ENCODE peak calls at places on chromosomes 5 and 9, in nine cellular contexts. One of them, this sample, is unnamed.

GRCh38 chr5:96826071-96826470 is 18.3 kb upstream of the ERAP1 start:
- DNase-seq in activated effector memory CD4-positive, alpha-beta T cell treated with Interleukin-2 at 50 U/mL for 16 hours: no peak
- DNase-seq in nephron progenitor cell: no peak
- DNase-seq in frontal cortex: no peak
- DNase-seq in activated T-cell treated with anti-CD3 and anti-CD28 coated beads for 1 hour: no peak
- DNase-seq in endodermal cell: no peak
- DNase-seq in lower lobe of right lung: no peak
- DNase-seq in head of caudate nucleus: no peak
- DNase-seq in renal cortical epithelial cell: no peak
- DNase-seq in this sample: no peak

GRCh38 chr5:71663166-71663565 is 55.9 kb upstream of the CARTPT start:
- DNase-seq in activated effector memory CD4-positive, alpha-beta T cell treated with Interleukin-2 at 50 U/mL for 16 hours: no peak
- DNase-seq in nephron progenitor cell: no peak
- DNase-seq in frontal cortex: no peak
- DNase-seq in activated T-cell treated with anti-CD3 and anti-CD28 coated beads for 1 hour: no peak
- DNase-seq in endodermal cell: no peak
- DNase-seq in lower lobe of right lung: no peak
- DNase-seq in head of caudate nucleus: no peak
- DNase-seq in renal cortical epithelial cell: peak
- DNase-seq in this sample: no peak

GRCh38 chr5:6493681-6494454 is 45.2 kb downstream of the UBE2QL1 start:
- DNase-seq in activated effector memory CD4-positive, alpha-beta T cell treated with Interleukin-2 at 50 U/mL for 16 hours: no peak
- DNase-seq in nephron progenitor cell: no peak
- DNase-seq in frontal cortex: no peak
- DNase-seq in activated T-cell treated with anti-CD3 and anti-CD28 coated beads for 1 hour: no peak
- DNase-seq in endodermal cell: no peak
- DNase-seq in lower lobe of right lung: no peak
- DNase-seq in head of caudate nucleus: no peak
- DNase-seq in renal cortical epithelial cell: no peak
- DNase-seq in this sample: no peak

GRCh38 chr9:124259273-124260078 is 1.7 kb downstream of the NEK6 start:
- DNase-seq in activated effector memory CD4-positive, alpha-beta T cell treated with Interleukin-2 at 50 U/mL for 16 hours: no peak
- DNase-seq in nephron progenitor cell: no peak
- DNase-seq in frontal cortex: peak
- DNase-seq in activated T-cell treated with anti-CD3 and anti-CD28 coated beads for 1 hour: no peak
- DNase-seq in endodermal cell: no peak
- DNase-seq in lower lobe of right lung: peak
- DNase-seq in head of caudate nucleus: peak
- DNase-seq in renal cortical epithelial cell: peak
- DNase-seq in this sample: peak

GRCh38 chr5:67268233-67269011 is 71.8 kb upstream of the CD180 start:
- DNase-seq in activated effector memory CD4-positive, alpha-beta T cell treated with Interleukin-2 at 50 U/mL for 16 hours: no peak
- DNase-seq in nephron progenitor cell: peak
- DNase-seq in frontal cortex: peak
- DNase-seq in activated T-cell treated with anti-CD3 and anti-CD28 coated beads for 1 hour: no peak
- DNase-seq in endodermal cell: no peak
- DNase-seq in lower lobe of right lung: no peak
- DNase-seq in head of caudate nucleus: peak
- DNase-seq in renal cortical epithelial cell: peak
- DNase-seq in this sample: no peak

GRCh38 chr5:179310439-179311090 is 34.7 kb downstream of the ADAMTS2 start:
- DNase-seq in activated effector memory CD4-positive, alpha-beta T cell treated with Interleukin-2 at 50 U/mL for 16 hours: no peak
- DNase-seq in nephron progenitor cell: no peak
- DNase-seq in frontal cortex: no peak
- DNase-seq in activated T-cell treated with anti-CD3 and anti-CD28 coated beads for 1 hour: no peak
- DNase-seq in endodermal cell: no peak
- DNase-seq in lower lobe of right lung: no peak
- DNase-seq in head of caudate nucleus: no peak
- DNase-seq in renal cortical epithelial cell: no peak
- DNase-seq in this sample: no peak

GRCh38 chr5:112929336-112930081 is 7.5 kb upstream of the REEP5 start:
- DNase-seq in activated effector memory CD4-positive, alpha-beta T cell treated with Interleukin-2 at 50 U/mL for 16 hours: no peak
- DNase-seq in nephron progenitor cell: no peak
- DNase-seq in frontal cortex: no peak
- DNase-seq in activated T-cell treated with anti-CD3 and anti-CD28 coated beads for 1 hour: no peak
- DNase-seq in endodermal cell: no peak
- DNase-seq in lower lobe of right lung: no peak
- DNase-seq in head of caudate nucleus: no peak
- DNase-seq in renal cortical epithelial cell: no peak
- DNase-seq in this sample: peak

GRCh38 chr5:33565304-33565703 is 124.5 kb downstream of the TARS1 start:
- DNase-seq in activated effector memory CD4-positive, alpha-beta T cell treated with Interleukin-2 at 50 U/mL for 16 hours: no peak
- DNase-seq in nephron progenitor cell: no peak
- DNase-seq in frontal cortex: no peak
- DNase-seq in activated T-cell treated with anti-CD3 and anti-CD28 coated beads for 1 hour: no peak
- DNase-seq in endodermal cell: no peak
- DNase-seq in lower lobe of right lung: no peak
- DNase-seq in head of caudate nucleus: peak
- DNase-seq in renal cortical epithelial cell: no peak
- DNase-seq in this sample: no peak

GRCh38 chr5:96834016-96834415 is 26.3 kb upstream of the ERAP1 start:
- DNase-seq in activated effector memory CD4-positive, alpha-beta T cell treated with Interleukin-2 at 50 U/mL for 16 hours: no peak
- DNase-seq in nephron progenitor cell: no peak
- DNase-seq in frontal cortex: no peak
- DNase-seq in activated T-cell treated with anti-CD3 and anti-CD28 coated beads for 1 hour: no peak
- DNase-seq in endodermal cell: no peak
- DNase-seq in lower lobe of right lung: no peak
- DNase-seq in head of caudate nucleus: no peak
- DNase-seq in renal cortical epithelial cell: no peak
- DNase-seq in this sample: no peak

GRCh38 chr9:136484153-136485048 is 1.6 kb upstream of the SEC16A start:
- DNase-seq in activated effector memory CD4-positive, alpha-beta T cell treated with Interleukin-2 at 50 U/mL for 16 hours: no peak
- DNase-seq in nephron progenitor cell: peak
- DNase-seq in frontal cortex: no peak
- DNase-seq in activated T-cell treated with anti-CD3 and anti-CD28 coated beads for 1 hour: no peak
- DNase-seq in endodermal cell: no peak
- DNase-seq in lower lobe of right lung: peak
- DNase-seq in head of caudate nucleus: no peak
- DNase-seq in renal cortical epithelial cell: peak
- DNase-seq in this sample: no peak

GRCh38 chr9:89481161-89481915 is 16.6 kb downstream of the SEMA4D start:
- DNase-seq in activated effector memory CD4-positive, alpha-beta T cell treated with Interleukin-2 at 50 U/mL for 16 hours: peak
- DNase-seq in nephron progenitor cell: no peak
- DNase-seq in frontal cortex: no peak
- DNase-seq in activated T-cell treated with anti-CD3 and anti-CD28 coated beads for 1 hour: no peak
- DNase-seq in endodermal cell: no peak
- DNase-seq in lower lobe of right lung: no peak
- DNase-seq in head of caudate nucleus: no peak
- DNase-seq in renal cortical epithelial cell: no peak
- DNase-seq in this sample: no peak

GRCh38 chr5:85049020-85049419 is 664.3 kb upstream of the EDIL3 start:
- DNase-seq in activated effector memory CD4-positive, alpha-beta T cell treated with Interleukin-2 at 50 U/mL for 16 hours: no peak
- DNase-seq in nephron progenitor cell: peak
- DNase-seq in frontal cortex: no peak
- DNase-seq in activated T-cell treated with anti-CD3 and anti-CD28 coated beads for 1 hour: no peak
- DNase-seq in endodermal cell: peak
- DNase-seq in lower lobe of right lung: no peak
- DNase-seq in head of caudate nucleus: peak
- DNase-seq in renal cortical epithelial cell: peak
- DNase-seq in this sample: no peak

GRCh38 chr5:91849069-91849468 is 466.0 kb upstream of the ARRDC3 start:
- DNase-seq in activated effector memory CD4-positive, alpha-beta T cell treated with Interleukin-2 at 50 U/mL for 16 hours: no peak
- DNase-seq in nephron progenitor cell: no peak
- DNase-seq in frontal cortex: no peak
- DNase-seq in activated T-cell treated with anti-CD3 and anti-CD28 coated beads for 1 hour: no peak
- DNase-seq in endodermal cell: peak
- DNase-seq in lower lobe of right lung: no peak
- DNase-seq in head of caudate nucleus: no peak
- DNase-seq in renal cortical epithelial cell: no peak
- DNase-seq in this sample: no peak

GRCh38 chr5:78533356-78533755 is 115.2 kb downstream of the LHFPL2 start:
- DNase-seq in activated effector memory CD4-positive, alpha-beta T cell treated with Interleukin-2 at 50 U/mL for 16 hours: no peak
- DNase-seq in nephron progenitor cell: no peak
- DNase-seq in frontal cortex: no peak
- DNase-seq in activated T-cell treated with anti-CD3 and anti-CD28 coated beads for 1 hour: no peak
- DNase-seq in endodermal cell: no peak
- DNase-seq in lower lobe of right lung: no peak
- DNase-seq in head of caudate nucleus: no peak
- DNase-seq in renal cortical epithelial cell: peak
- DNase-seq in this sample: peak

GRCh38 chr9:132756214-132756799 is 86.0 kb downstream of the GTF3C4 start:
- DNase-seq in activated effector memory CD4-positive, alpha-beta T cell treated with Interleukin-2 at 50 U/mL for 16 hours: no peak
- DNase-seq in nephron progenitor cell: no peak
- DNase-seq in frontal cortex: no peak
- DNase-seq in activated T-cell treated with anti-CD3 and anti-CD28 coated beads for 1 hour: no peak
- DNase-seq in endodermal cell: peak
- DNase-seq in lower lobe of right lung: no peak
- DNase-seq in head of caudate nucleus: no peak
- DNase-seq in renal cortical epithelial cell: no peak
- DNase-seq in this sample: no peak

GRCh38 chr9:121353246-121353975 is 16.6 kb downstream of the STOM start:
- DNase-seq in activated effector memory CD4-positive, alpha-beta T cell treated with Interleukin-2 at 50 U/mL for 16 hours: peak
- DNase-seq in nephron progenitor cell: no peak
- DNase-seq in frontal cortex: no peak
- DNase-seq in activated T-cell treated with anti-CD3 and anti-CD28 coated beads for 1 hour: no peak
- DNase-seq in endodermal cell: no peak
- DNase-seq in lower lobe of right lung: no peak
- DNase-seq in head of caudate nucleus: no peak
- DNase-seq in renal cortical epithelial cell: no peak
- DNase-seq in this sample: no peak

GRCh38 chr5:154429341-154429740 is 16.5 kb upstream of the SAP30L start:
- DNase-seq in activated effector memory CD4-positive, alpha-beta T cell treated with Interleukin-2 at 50 U/mL for 16 hours: no peak
- DNase-seq in nephron progenitor cell: no peak
- DNase-seq in frontal cortex: no peak
- DNase-seq in activated T-cell treated with anti-CD3 and anti-CD28 coated beads for 1 hour: no peak
- DNase-seq in endodermal cell: no peak
- DNase-seq in lower lobe of right lung: no peak
- DNase-seq in head of caudate nucleus: peak
- DNase-seq in renal cortical epithelial cell: no peak
- DNase-seq in this sample: no peak

GRCh38 chr5:38426493-38426892 is 130.0 kb downstream of the LIFR start:
- DNase-seq in activated effector memory CD4-positive, alpha-beta T cell treated with Interleukin-2 at 50 U/mL for 16 hours: no peak
- DNase-seq in nephron progenitor cell: no peak
- DNase-seq in frontal cortex: no peak
- DNase-seq in activated T-cell treated with anti-CD3 and anti-CD28 coated beads for 1 hour: no peak
- DNase-seq in endodermal cell: no peak
- DNase-seq in lower lobe of right lung: no peak
- DNase-seq in head of caudate nucleus: no peak
- DNase-seq in renal cortical epithelial cell: peak
- DNase-seq in this sample: no peak

GRCh38 chr9:21317956-21318923 is 13.1 kb upstream of the IFNA5 start:
- DNase-seq in activated effector memory CD4-positive, alpha-beta T cell treated with Interleukin-2 at 50 U/mL for 16 hours: no peak
- DNase-seq in nephron progenitor cell: peak
- DNase-seq in frontal cortex: no peak
- DNase-seq in activated T-cell treated with anti-CD3 and anti-CD28 coated beads for 1 hour: no peak
- DNase-seq in endodermal cell: peak
- DNase-seq in lower lobe of right lung: no peak
- DNase-seq in head of caudate nucleus: peak
- DNase-seq in renal cortical epithelial cell: peak
- DNase-seq in this sample: no peak

GRCh38 chr5:78716221-78716620 is 67.6 kb upstream of the LHFPL2 start:
- DNase-seq in activated effector memory CD4-positive, alpha-beta T cell treated with Interleukin-2 at 50 U/mL for 16 hours: no peak
- DNase-seq in nephron progenitor cell: no peak
- DNase-seq in frontal cortex: no peak
- DNase-seq in activated T-cell treated with anti-CD3 and anti-CD28 coated beads for 1 hour: no peak
- DNase-seq in endodermal cell: no peak
- DNase-seq in lower lobe of right lung: no peak
- DNase-seq in head of caudate nucleus: no peak
- DNase-seq in renal cortical epithelial cell: peak
- DNase-seq in this sample: no peak

GRCh38 chr9:13493697-13494096 is 214.2 kb upstream of the MPDZ start:
- DNase-seq in activated effector memory CD4-positive, alpha-beta T cell treated with Interleukin-2 at 50 U/mL for 16 hours: no peak
- DNase-seq in nephron progenitor cell: no peak
- DNase-seq in frontal cortex: no peak
- DNase-seq in activated T-cell treated with anti-CD3 and anti-CD28 coated beads for 1 hour: no peak
- DNase-seq in endodermal cell: no peak
- DNase-seq in lower lobe of right lung: no peak
- DNase-seq in head of caudate nucleus: no peak
- DNase-seq in renal cortical epithelial cell: no peak
- DNase-seq in this sample: no peak

GRCh38 chr5:56625577-56625976 is 189.8 kb upstream of the MAP3K1 start:
- DNase-seq in activated effector memory CD4-positive, alpha-beta T cell treated with Interleukin-2 at 50 U/mL for 16 hours: no peak
- DNase-seq in nephron progenitor cell: no peak
- DNase-seq in frontal cortex: no peak
- DNase-seq in activated T-cell treated with anti-CD3 and anti-CD28 coated beads for 1 hour: no peak
- DNase-seq in endodermal cell: no peak
- DNase-seq in lower lobe of right lung: no peak
- DNase-seq in head of caudate nucleus: no peak
- DNase-seq in renal cortical epithelial cell: no peak
- DNase-seq in this sample: no peak

GRCh38 chr5:81694726-81695125 is 56.2 kb downstream of the SSBP2 start:
- DNase-seq in activated effector memory CD4-positive, alpha-beta T cell treated with Interleukin-2 at 50 U/mL for 16 hours: no peak
- DNase-seq in nephron progenitor cell: no peak
- DNase-seq in frontal cortex: no peak
- DNase-seq in activated T-cell treated with anti-CD3 and anti-CD28 coated beads for 1 hour: no peak
- DNase-seq in endodermal cell: no peak
- DNase-seq in lower lobe of right lung: no peak
- DNase-seq in head of caudate nucleus: no peak
- DNase-seq in renal cortical epithelial cell: peak
- DNase-seq in this sample: no peak

GRCh38 chr5:100026601-100027000 is 508.6 kb upstream of the FAM174A start:
- DNase-seq in activated effector memory CD4-positive, alpha-beta T cell treated with Interleukin-2 at 50 U/mL for 16 hours: no peak
- DNase-seq in nephron progenitor cell: no peak
- DNase-seq in frontal cortex: no peak
- DNase-seq in activated T-cell treated with anti-CD3 and anti-CD28 coated beads for 1 hour: no peak
- DNase-seq in endodermal cell: no peak
- DNase-seq in lower lobe of right lung: no peak
- DNase-seq in head of caudate nucleus: no peak
- DNase-seq in renal cortical epithelial cell: no peak
- DNase-seq in this sample: no peak

GRCh38 chr5:91651704-91652103 is 268.6 kb upstream of the ARRDC3 start:
- DNase-seq in activated effector memory CD4-positive, alpha-beta T cell treated with Interleukin-2 at 50 U/mL for 16 hours: no peak
- DNase-seq in nephron progenitor cell: no peak
- DNase-seq in frontal cortex: no peak
- DNase-seq in activated T-cell treated with anti-CD3 and anti-CD28 coated beads for 1 hour: no peak
- DNase-seq in endodermal cell: no peak
- DNase-seq in lower lobe of right lung: peak
- DNase-seq in head of caudate nucleus: no peak
- DNase-seq in renal cortical epithelial cell: peak
- DNase-seq in this sample: no peak

This sample was measured in T47D.